ENCODE peak calls at places on chromosomes 7 and 10, in eight cellular contexts. One of them, this sample, is unnamed.

GRCh38 chr7:66146701-66147100 is 32.1 kb downstream of the CRCP start:
- DNase-seq in fibroblast of pulmonary artery: no peak
- DNase-seq in stimulated activated CD4-positive, alpha-beta T cell treated with anti-CD3 and anti-CD28 coated beads, Interleukin-1b, Interleukin-23, amount 100 ng/mL, for 4 hours: no peak
- DNase-seq in left ventricle myocardium inferior: no peak
- DNase-seq in heart right ventricle: no peak
- DNase-seq in smooth muscle cell of the brain vasculature: no peak
- DNase-seq in HT1080: no peak
- DNase-seq in activated CD8-positive, alpha-beta memory T cell treated with anti-CD3 and anti-CD28 coated beads for 48 hours: no peak
- DNase-seq in this sample: no peak

GRCh38 chr10:86727992-86728559 is 28.3 kb upstream of the BMPR1A start:
- DNase-seq in fibroblast of pulmonary artery: no peak
- DNase-seq in stimulated activated CD4-positive, alpha-beta T cell treated with anti-CD3 and anti-CD28 coated beads, Interleukin-1b, Interleukin-23, amount 100 ng/mL, for 4 hours: no peak
- DNase-seq in left ventricle myocardium inferior: no peak
- DNase-seq in heart right ventricle: no peak
- DNase-seq in smooth muscle cell of the brain vasculature: no peak
- DNase-seq in HT1080: no peak
- DNase-seq in activated CD8-positive, alpha-beta memory T cell treated with anti-CD3 and anti-CD28 coated beads for 48 hours: no peak
- DNase-seq in this sample: no peak

GRCh38 chr10:125149278-125150047 is 10.9 kb downstream of the CTBP2 start:
- DNase-seq in fibroblast of pulmonary artery: peak; percentile 80
- DNase-seq in stimulated activated CD4-positive, alpha-beta T cell treated with anti-CD3 and anti-CD28 coated beads, Interleukin-1b, Interleukin-23, amount 100 ng/mL, for 4 hours: no peak
- DNase-seq in left ventricle myocardium inferior: peak; percentile 55
- DNase-seq in heart right ventricle: peak; percentile 54
- DNase-seq in smooth muscle cell of the brain vasculature: no peak
- DNase-seq in HT1080: peak; percentile 64
- DNase-seq in activated CD8-positive, alpha-beta memory T cell treated with anti-CD3 and anti-CD28 coated beads for 48 hours: no peak
- DNase-seq in this sample: no peak

GRCh38 chr10:23742368-23742767 is 303.5 kb downstream of the OTUD1 start:
- DNase-seq in fibroblast of pulmonary artery: no peak
- DNase-seq in stimulated activated CD4-positive, alpha-beta T cell treated with anti-CD3 and anti-CD28 coated beads, Interleukin-1b, Interleukin-23, amount 100 ng/mL, for 4 hours: no peak
- DNase-seq in left ventricle myocardium inferior: no peak
- DNase-seq in heart right ventricle: no peak
- DNase-seq in smooth muscle cell of the brain vasculature: no peak
- DNase-seq in HT1080: no peak
- DNase-seq in activated CD8-positive, alpha-beta memory T cell treated with anti-CD3 and anti-CD28 coated beads for 48 hours: no peak
- DNase-seq in this sample: no peak

GRCh38 chr7:157837561-157837960 is 500.8 kb downstream of the DNAJB6 start:
- DNase-seq in fibroblast of pulmonary artery: no peak
- DNase-seq in stimulated activated CD4-positive, alpha-beta T cell treated with anti-CD3 and anti-CD28 coated beads, Interleukin-1b, Interleukin-23, amount 100 ng/mL, for 4 hours: no peak
- DNase-seq in left ventricle myocardium inferior: no peak
- DNase-seq in heart right ventricle: no peak
- DNase-seq in smooth muscle cell of the brain vasculature: no peak
- DNase-seq in HT1080: no peak
- DNase-seq in activated CD8-positive, alpha-beta memory T cell treated with anti-CD3 and anti-CD28 coated beads for 48 hours: no peak
- DNase-seq in this sample: no peak

GRCh38 chr10:102452672-102453340 is 1.5 kb upstream of the C10orf95 start:
- DNase-seq in fibroblast of pulmonary artery: peak; percentile 55
- DNase-seq in stimulated activated CD4-positive, alpha-beta T cell treated with anti-CD3 and anti-CD28 coated beads, Interleukin-1b, Interleukin-23, amount 100 ng/mL, for 4 hours: no peak
- DNase-seq in left ventricle myocardium inferior: no peak
- DNase-seq in heart right ventricle: no peak
- DNase-seq in smooth muscle cell of the brain vasculature: no peak
- DNase-seq in HT1080: peak; percentile 69
- DNase-seq in activated CD8-positive, alpha-beta memory T cell treated with anti-CD3 and anti-CD28 coated beads for 48 hours: no peak
- DNase-seq in this sample: no peak

GRCh38 chr7:132488634-132489302 is 87.5 kb downstream of the PLXNA4 start:
- DNase-seq in fibroblast of pulmonary artery: no peak
- DNase-seq in stimulated activated CD4-positive, alpha-beta T cell treated with anti-CD3 and anti-CD28 coated beads, Interleukin-1b, Interleukin-23, amount 100 ng/mL, for 4 hours: no peak
- DNase-seq in left ventricle myocardium inferior: no peak
- DNase-seq in heart right ventricle: no peak
- DNase-seq in smooth muscle cell of the brain vasculature: no peak
- DNase-seq in HT1080: peak; percentile 51
- DNase-seq in activated CD8-positive, alpha-beta memory T cell treated with anti-CD3 and anti-CD28 coated beads for 48 hours: no peak
- DNase-seq in this sample: no peak

GRCh38 chr10:97442277-97442676 is 3.5 kb downstream of the EXOSC1 start:
- DNase-seq in fibroblast of pulmonary artery: no peak
- DNase-seq in stimulated activated CD4-positive, alpha-beta T cell treated with anti-CD3 and anti-CD28 coated beads, Interleukin-1b, Interleukin-23, amount 100 ng/mL, for 4 hours: no peak
- DNase-seq in left ventricle myocardium inferior: no peak
- DNase-seq in heart right ventricle: no peak
- DNase-seq in smooth muscle cell of the brain vasculature: no peak
- DNase-seq in HT1080: no peak
- DNase-seq in activated CD8-positive, alpha-beta memory T cell treated with anti-CD3 and anti-CD28 coated beads for 48 hours: no peak
- DNase-seq in this sample: no peak

GRCh38 chr7:5525271-5526189 is 101.9 kb upstream of the TNRC18 start:
- DNase-seq in fibroblast of pulmonary artery: peak; percentile 73
- DNase-seq in stimulated activated CD4-positive, alpha-beta T cell treated with anti-CD3 and anti-CD28 coated beads, Interleukin-1b, Interleukin-23, amount 100 ng/mL, for 4 hours: no peak
- DNase-seq in left ventricle myocardium inferior: no peak
- DNase-seq in heart right ventricle: no peak
- DNase-seq in smooth muscle cell of the brain vasculature: no peak
- DNase-seq in HT1080: peak; percentile 83
- DNase-seq in activated CD8-positive, alpha-beta memory T cell treated with anti-CD3 and anti-CD28 coated beads for 48 hours: peak; percentile 34
- DNase-seq in this sample: no peak

GRCh38 chr7:24963218-24963617 is 16.8 kb downstream of the OSBPL3 start:
- DNase-seq in fibroblast of pulmonary artery: peak; percentile 56
- DNase-seq in stimulated activated CD4-positive, alpha-beta T cell treated with anti-CD3 and anti-CD28 coated beads, Interleukin-1b, Interleukin-23, amount 100 ng/mL, for 4 hours: no peak
- DNase-seq in left ventricle myocardium inferior: no peak
- DNase-seq in heart right ventricle: peak; percentile 17
- DNase-seq in smooth muscle cell of the brain vasculature: no peak
- DNase-seq in HT1080: peak; percentile 37
- DNase-seq in activated CD8-positive, alpha-beta memory T cell treated with anti-CD3 and anti-CD28 coated beads for 48 hours: no peak
- DNase-seq in this sample: no peak

GRCh38 chr10:132654708-132655661 is 117.4 kb downstream of the INPP5A start:
- DNase-seq in fibroblast of pulmonary artery: peak; percentile 72
- DNase-seq in stimulated activated CD4-positive, alpha-beta T cell treated with anti-CD3 and anti-CD28 coated beads, Interleukin-1b, Interleukin-23, amount 100 ng/mL, for 4 hours: peak; percentile 32
- DNase-seq in left ventricle myocardium inferior: peak; percentile 42
- DNase-seq in heart right ventricle: peak; percentile 61
- DNase-seq in smooth muscle cell of the brain vasculature: no peak
- DNase-seq in HT1080: peak; percentile 67
- DNase-seq in activated CD8-positive, alpha-beta memory T cell treated with anti-CD3 and anti-CD28 coated beads for 48 hours: peak; percentile 45
- DNase-seq in this sample: no peak

GRCh38 chr7:158285383-158285770 is 302.2 kb downstream of the PTPRN2 start:
- DNase-seq in fibroblast of pulmonary artery: no peak
- DNase-seq in stimulated activated CD4-positive, alpha-beta T cell treated with anti-CD3 and anti-CD28 coated beads, Interleukin-1b, Interleukin-23, amount 100 ng/mL, for 4 hours: no peak
- DNase-seq in left ventricle myocardium inferior: no peak
- DNase-seq in heart right ventricle: no peak
- DNase-seq in smooth muscle cell of the brain vasculature: no peak
- DNase-seq in HT1080: no peak
- DNase-seq in activated CD8-positive, alpha-beta memory T cell treated with anti-CD3 and anti-CD28 coated beads for 48 hours: no peak
- DNase-seq in this sample: no peak

GRCh38 chr7:87312215-87312865 is 33.1 kb upstream of the CROT start:
- DNase-seq in fibroblast of pulmonary artery: peak; percentile 79
- DNase-seq in stimulated activated CD4-positive, alpha-beta T cell treated with anti-CD3 and anti-CD28 coated beads, Interleukin-1b, Interleukin-23, amount 100 ng/mL, for 4 hours: peak; percentile 60
- DNase-seq in left ventricle myocardium inferior: no peak
- DNase-seq in heart right ventricle: no peak
- DNase-seq in smooth muscle cell of the brain vasculature: peak; percentile 43
- DNase-seq in HT1080: peak; percentile 58
- DNase-seq in activated CD8-positive, alpha-beta memory T cell treated with anti-CD3 and anti-CD28 coated beads for 48 hours: peak; percentile 36
- DNase-seq in this sample: no peak

GRCh38 chr7:132061931-132062330 is 505.5 kb upstream of the PODXL start:
- DNase-seq in fibroblast of pulmonary artery: peak; percentile 3
- DNase-seq in stimulated activated CD4-positive, alpha-beta T cell treated with anti-CD3 and anti-CD28 coated beads, Interleukin-1b, Interleukin-23, amount 100 ng/mL, for 4 hours: no peak
- DNase-seq in left ventricle myocardium inferior: no peak
- DNase-seq in heart right ventricle: no peak
- DNase-seq in smooth muscle cell of the brain vasculature: no peak
- DNase-seq in HT1080: no peak
- DNase-seq in activated CD8-positive, alpha-beta memory T cell treated with anti-CD3 and anti-CD28 coated beads for 48 hours: no peak
- DNase-seq in this sample: no peak